ENCODE peak calls at places on chromosomes 5 and 9, in five cellular contexts. Y is Peyer's patch, R is endothelial cell of umbilical vein, Z is A549, D is testis. H is an unnamed sample.

GRCh38 chr5:143024227-143024920 is 254.2 kb downstream of the ARHGAP26 start:
- DNase-seq in Y (no peak), R (no peak), Z (no peak), D (no peak), H (no peak)

GRCh38 chr5:127358782-127359181 is 68.2 kb downstream of the MEGF10 start:
- DNase-seq in Y (no peak), R (no peak), Z (no peak), D (no peak), H (no peak)

GRCh38 chr5:170448221-170448620 is 55.6 kb upstream of the KCNIP1 start:
- DNase-seq in Y (no peak), R (no peak), Z (no peak), D (no peak), H (no peak)

GRCh38 chr5:54621048-54621447 is 103.5 kb downstream of the SNX18 start:
- DNase-seq in Y (no peak), R (no peak), Z (no peak), D (no peak), H (no peak)

GRCh38 chr5:14687023-14687665 is 22.6 kb downstream of the OTULIN start:
- DNase-seq in Y (no peak), R (no peak), Z (no peak), D (no peak), H (no peak)

GRCh38 chr5:24141046-24141445 is 503.7 kb downstream of the CDH10 start:
- DNase-seq in Y (no peak), R (no peak), Z (no peak), D (no peak), H (no peak)

GRCh38 chr5:147455822-147456221 is 54.0 kb downstream of the DPYSL3 start:
- DNase-seq in Y (no peak), R (no peak), Z (no peak), D (no peak), H (no peak)

GRCh38 chr5:167263185-167263584 is 1028.3 kb upstream of the WWC1 start:
- DNase-seq in Y (no peak), R (no peak), Z (no peak), D (no peak), H (no peak)

GRCh38 chr5:129670944-129671343 is 77.0 kb upstream of the MINAR2 start:
- DNase-seq in Y (no peak), R (peak), Z (no peak), D (no peak), H (no peak)

GRCh38 chr5:133688386-133688785 is 76.0 kb upstream of the FSTL4 start:
- DNase-seq in Y (no peak), R (no peak), Z (peak), D (no peak), H (no peak)

GRCh38 chr5:36374275-36374862 is 72.7 kb upstream of the RANBP3L start:
- DNase-seq in Y (no peak), R (no peak), Z (no peak), D (no peak), H (no peak)

GRCh38 chr9:97501177-97501971 is at the start of gene TMOD1:
- DNase-seq in Y (peak), R (peak), Z (peak), D (peak), H (peak)

GRCh38 chr5:122845253-122846050 is at the start of gene SNX24:
- DNase-seq in Y (peak), R (peak), Z (peak), D (peak), H (peak)

GRCh38 chr5:72508241-72509170 is 1.3 kb upstream of the ZNF366 start:
- DNase-seq in Y (no peak), R (no peak), Z (no peak), D (no peak), H (no peak)

GRCh38 chr9:122552812-122553211 is at the start of gene OR1N2:
- DNase-seq in Y (no peak), R (no peak), Z (no peak), D (no peak), H (no peak)

GRCh38 chr9:91865041-91865440 is 85.0 kb downstream of the ROR2 start:
- DNase-seq in Y (no peak), R (no peak), Z (no peak), D (no peak), H (no peak)

GRCh38 chr9:91421022-91421765 is 2.4 kb downstream of the NFIL3 start:
- DNase-seq in Y (peak), R (peak), Z (no peak), D (peak), H (peak)

GRCh38 chr9:91659529-91660294 is 236.1 kb upstream of the NFIL3 start:
- DNase-seq in Y (no peak), R (no peak), Z (peak), D (no peak), H (peak)

GRCh38 chr5:102998224-102998623 is 121.7 kb downstream of the GIN1 start:
- DNase-seq in Y (no peak), R (no peak), Z (no peak), D (no peak), H (no peak)

GRCh38 chr5:9731159-9731558 is 101.0 kb upstream of the TAS2R1 start:
- DNase-seq in Y (no peak), R (no peak), Z (no peak), D (no peak), H (no peak)

GRCh38 chr9:93149361-93149760 is 15.3 kb upstream of the NINJ1 start:
- DNase-seq in Y (no peak), R (peak), Z (no peak), D (no peak), H (no peak)

GRCh38 chr5:52920929-52921328 is 68.2 kb upstream of the ITGA2 start:
- DNase-seq in Y (no peak), R (peak), Z (no peak), D (no peak), H (no peak)

GRCh38 chr9:137077758-137078693 is 709 bp downstream of the UAP1L1 start:
- DNase-seq in Y (no peak), R (peak), Z (no peak), D (no peak), H (peak)

GRCh38 chr5:73541981-73542380 is 23.5 kb downstream of the ANKRA2 start:
- DNase-seq in Y (no peak), R (no peak), Z (no peak), D (no peak), H (no peak)

GRCh38 chr5:44565360-44565759 is 176.1 kb upstream of the FGF10 start:
- DNase-seq in Y (no peak), R (no peak), Z (no peak), D (no peak), H (no peak)

GRCh38 chr9:33452828-33453271 is 5.5 kb upstream of the AQP3 start:
- DNase-seq in Y (peak), R (peak), Z (peak), D (peak), H (no peak)

GRCh38 chr9:95773061-95773433 is 102.4 kb upstream of the ERCC6L2 start:
- DNase-seq in Y (no peak), R (no peak), Z (no peak), D (no peak), H (no peak)

GRCh38 chr5:173885481-173886010 is 2.6 kb upstream of the CPEB4 start:
- DNase-seq in Y (peak), R (peak), Z (no peak), D (no peak), H (no peak)

GRCh38 chr9:108163321-108164005 is 673.9 kb upstream of the KLF4 start:
- DNase-seq in Y (no peak), R (no peak), Z (peak), D (no peak), H (no peak)

GRCh38 chr5:10759111-10759510 is 1.9 kb downstream of the DAP start:
- DNase-seq in Y (peak), R (no peak), Z (no peak), D (no peak), H (no peak)

GRCh38 chr9:94800424-94801117 is 74.1 kb downstream of the AOPEP start:
- DNase-seq in Y (no peak), R (no peak), Z (no peak), D (no peak), H (no peak)

GRCh38 chr9:118577121-118577520 is 792.1 kb downstream of the BRINP1 start:
- DNase-seq in Y (no peak), R (peak), Z (peak), D (no peak), H (no peak)

GRCh38 chr5:90878081-90878480 is 319.5 kb downstream of the ADGRV1 start:
- DNase-seq in Y (no peak), R (peak), Z (no peak), D (no peak), H (no peak)
- H3K27ac ChIP-seq in Y (no peak), R (peak), Z (no peak), D (no peak), H (peak)

DNA sequence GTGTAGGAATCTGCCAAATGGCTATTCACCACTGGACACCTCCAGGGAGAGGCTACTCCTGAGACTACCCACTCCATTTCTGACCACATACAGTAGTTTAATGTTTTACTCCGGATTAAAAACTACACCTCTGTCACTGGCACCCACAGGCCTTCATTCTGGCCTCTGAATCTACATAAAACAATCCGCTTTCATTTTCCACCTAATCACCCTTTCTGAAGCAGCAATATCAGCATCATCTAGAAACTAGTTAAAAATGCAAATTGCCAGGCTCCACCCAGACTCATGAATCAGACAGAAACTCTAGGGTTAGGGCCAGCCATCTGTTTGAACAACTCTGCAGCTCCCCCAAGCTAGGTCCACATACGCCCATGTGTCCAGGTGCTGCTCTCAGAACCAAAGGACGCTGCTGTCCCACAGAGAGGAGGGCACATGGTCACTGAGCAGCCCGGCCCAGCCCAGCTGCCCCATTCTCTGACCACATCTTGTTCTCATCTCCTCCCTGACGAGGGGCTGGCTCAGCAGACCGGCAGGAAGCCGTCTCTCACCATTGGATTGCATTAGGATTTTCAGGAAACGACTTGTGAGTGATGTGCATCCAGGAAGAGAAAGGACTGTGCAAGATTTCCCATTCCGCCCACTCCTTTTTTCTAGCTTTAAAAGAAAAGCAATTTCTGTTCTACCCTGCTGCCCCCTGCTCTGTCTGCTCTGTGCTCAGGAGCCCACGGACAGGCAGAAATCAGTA is 34.7 kb downstream of the ADAM19 start:
- DNase-seq in Y (no peak), R (peak), Z (no peak), D (no peak), H (peak)
- TF ChIP-seq POLR2A in Y (no peak), R (no peak), Z (no peak), D (no peak), H (no peak)

DNA sequence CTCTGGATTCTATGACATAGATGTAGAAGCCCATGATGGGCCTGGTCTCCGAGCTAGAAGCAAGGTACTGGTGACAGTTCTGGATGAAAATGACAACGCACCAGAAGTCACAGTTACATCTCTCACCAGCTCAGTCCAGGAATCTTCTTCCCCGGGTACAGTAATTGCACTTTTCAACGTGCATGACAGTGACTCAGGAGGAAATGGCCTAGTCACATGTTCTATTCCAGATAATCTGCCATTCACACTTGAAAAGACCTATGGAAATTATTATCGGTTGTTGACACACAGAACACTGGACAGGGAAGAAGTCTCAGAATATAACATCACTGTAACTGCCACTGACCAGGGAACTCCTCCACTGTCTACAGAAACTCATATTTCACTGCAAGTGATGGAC is 1.3 kb downstream of the PCDHGA4 start:
- DNase-seq in Y (no peak), R (no peak), Z (no peak), D (no peak), H (no peak)
- H3K4me3 ChIP-seq in Y (no peak), R (no peak), Z (no peak), D (no peak), H (no peak)

DNA sequence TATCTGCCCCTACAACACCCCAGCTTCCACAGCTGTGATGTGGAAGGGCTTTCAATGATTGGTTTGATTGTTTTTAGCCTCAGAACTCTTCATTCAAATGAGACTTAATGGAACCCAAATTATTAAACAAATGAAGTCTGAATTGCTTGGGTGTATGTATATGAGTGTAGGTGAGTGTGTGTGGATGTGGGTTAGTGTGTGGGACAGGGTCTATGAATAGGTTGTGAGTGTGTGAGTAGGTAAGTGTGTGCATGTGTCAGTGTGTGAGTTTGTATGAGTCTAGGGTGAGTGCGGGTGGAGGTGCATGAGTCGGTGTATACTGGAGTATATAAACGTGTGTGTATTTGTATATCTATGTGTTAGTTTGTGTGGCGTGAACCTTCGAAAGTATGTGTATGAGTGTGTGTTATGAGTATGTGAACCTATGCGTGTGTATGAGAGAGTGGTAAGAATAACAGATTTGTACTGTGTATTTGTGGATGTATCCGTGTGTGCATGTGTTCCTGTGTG is 26.9 kb downstream of the COL15A1 start:
- DNase-seq in Y (no peak), R (no peak), Z (no peak), D (no peak), H (no peak)
- H3K27ac ChIP-seq in Y (no peak), R (no peak), Z (no peak), D (peak), H (no peak)

GRCh38 chr5:112737472-112738179 is at the start of gene APC:
- DNase-seq in Y (peak), R (peak), Z (peak), D (peak), H (peak)
- TF ChIP-seq POLR2A in Y (no peak), R (peak), Z (no peak), D (no peak), H (no peak)

DNA sequence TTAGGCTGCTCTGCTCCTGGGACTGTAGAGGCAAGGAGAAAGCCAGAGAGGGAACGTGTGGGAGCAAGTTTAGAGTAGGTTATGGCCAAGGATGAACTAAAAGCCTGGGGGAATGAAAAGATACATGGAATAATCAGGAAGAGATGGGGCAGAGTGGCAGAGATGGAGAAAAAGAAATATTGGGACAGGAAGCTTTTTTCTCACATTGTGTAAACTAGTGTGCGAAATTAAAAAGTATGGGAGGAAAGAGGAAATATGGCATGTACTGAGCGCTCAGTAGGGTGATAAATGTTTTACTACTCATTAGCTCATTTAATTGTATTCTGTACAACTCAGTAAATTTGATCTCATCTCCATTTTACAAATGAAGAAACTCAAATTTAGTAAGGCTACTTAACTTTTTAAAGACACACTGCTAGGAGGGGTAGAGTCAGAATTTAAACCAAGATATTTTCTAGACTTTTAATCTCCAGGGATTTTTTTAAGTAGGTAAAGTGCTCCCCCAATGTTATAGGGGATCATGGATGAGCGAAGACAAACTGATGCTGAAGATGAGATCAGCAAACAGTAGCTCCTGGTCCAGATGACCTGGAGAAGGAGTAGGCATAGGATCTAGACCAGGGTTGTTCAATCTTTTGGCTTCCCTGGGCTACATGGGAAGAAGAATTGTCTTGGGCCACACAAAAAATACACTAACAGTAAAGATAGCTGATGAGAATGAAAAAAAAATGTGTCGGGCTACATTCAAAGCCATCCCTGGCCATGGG is 30.8 kb downstream of the ALDH1A1 start:
- DNase-seq in Y (no peak), R (no peak), Z (no peak), D (no peak), H (no peak)
- H3K4me3 ChIP-seq in Y (no peak), R (no peak), Z (peak), D (no peak), H (no peak)

DNA sequence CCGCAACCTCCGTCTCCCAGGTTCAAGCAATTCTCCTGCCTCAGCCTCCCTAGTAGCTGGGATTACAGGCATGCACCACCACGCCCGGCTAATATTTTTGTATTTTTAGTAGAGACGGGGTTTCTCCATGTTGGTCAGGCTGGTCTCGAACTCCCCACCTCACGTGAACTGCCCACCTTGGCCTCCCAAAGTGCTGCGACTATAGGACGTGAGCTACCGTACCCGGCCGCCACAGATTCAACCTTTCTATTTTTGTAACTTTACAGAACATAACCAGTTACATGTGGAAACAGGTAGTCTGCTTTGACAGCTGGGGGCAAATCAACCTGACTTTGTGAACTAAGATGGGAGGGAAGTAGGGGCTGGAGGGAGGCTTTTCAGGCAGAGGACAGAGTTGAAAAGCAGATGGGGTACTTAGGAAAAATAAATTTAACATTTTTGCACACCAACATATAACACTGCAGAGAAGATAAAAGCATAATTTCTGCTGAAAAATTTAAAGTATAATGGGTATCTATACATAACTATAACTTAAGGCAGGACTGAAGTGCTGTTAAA is 5.2 kb downstream of the RPL37 start:
- DNase-seq in Y (no peak), R (no peak), Z (no peak), D (no peak), H (no peak)
- H3K27ac ChIP-seq in Y (no peak), R (no peak), Z (no peak), D (no peak), H (no peak)

DNA sequence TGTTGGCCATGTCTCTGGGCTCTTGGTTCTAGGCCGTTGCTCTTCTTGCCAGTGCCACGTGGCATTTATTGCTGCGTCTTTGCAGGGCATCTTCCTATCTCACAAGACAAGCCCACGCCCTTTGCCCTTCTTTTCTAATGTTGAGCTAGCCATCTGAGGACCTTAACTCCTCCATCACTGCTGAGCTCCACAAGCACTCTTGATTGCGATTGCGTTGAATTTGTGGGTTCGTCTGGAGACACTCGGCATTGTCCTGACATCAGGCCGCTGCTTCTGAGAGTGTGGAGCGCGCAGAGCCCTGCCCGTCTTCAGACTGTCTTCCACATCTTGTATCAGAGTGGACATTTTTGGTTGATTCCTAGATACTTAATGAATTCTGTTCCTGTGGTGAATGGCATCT is 14.5 kb upstream of the FCN1 start:
- DNase-seq in Y (no peak), R (no peak), Z (no peak), D (no peak), H (no peak)
- TF ChIP-seq POLR2A in Y (no peak), R (no peak), Z (no peak), D (no peak), H (no peak)